ENCODE peak calls at places on chromosomes 12 and 14, in ten cellular contexts. One of them, this sample, is unnamed. For H3K4me1, the result is how much of the 10 kb centered on the place peaks cover.

GRCh38 chr12:6367065-6367968 is 8.0 kb downstream of the SCNN1A start:
- DNase-seq in GM23338: no peak
- DNase-seq in SK-N-SH: peak
- DNase-seq in heart right ventricle: no peak
- DNase-seq in GM23248: no peak
- DNase-seq in Karpas-422: peak
- DNase-seq in K562: peak
- DNase-seq in tibial artery: no peak
- DNase-seq in cardiac muscle cell: no peak
- DNase-seq in IMR-90: peak
- DNase-seq in this sample: no peak

GRCh38 chr12:19801941-19802340 is 362.6 kb downstream of the AEBP2 start:
- DNase-seq in GM23338: no peak
- DNase-seq in SK-N-SH: no peak
- DNase-seq in heart right ventricle: no peak
- DNase-seq in GM23248: no peak
- DNase-seq in Karpas-422: no peak
- DNase-seq in K562: no peak
- DNase-seq in tibial artery: no peak
- DNase-seq in cardiac muscle cell: no peak
- DNase-seq in IMR-90: no peak
- DNase-seq in this sample: no peak

GRCh38 chr14:86714575-86714974 is 1184.6 kb downstream of the FLRT2 start:
- DNase-seq in GM23338: no peak
- DNase-seq in SK-N-SH: no peak
- DNase-seq in heart right ventricle: no peak
- DNase-seq in GM23248: no peak
- DNase-seq in Karpas-422: no peak
- DNase-seq in K562: no peak
- DNase-seq in tibial artery: no peak
- DNase-seq in cardiac muscle cell: no peak
- DNase-seq in IMR-90: no peak
- DNase-seq in this sample: no peak

GRCh38 chr14:77565289-77566081 is 51.0 kb downstream of the SPTLC2 start:
- DNase-seq in GM23338: no peak
- DNase-seq in SK-N-SH: no peak
- DNase-seq in heart right ventricle: no peak
- DNase-seq in GM23248: peak
- DNase-seq in Karpas-422: peak
- DNase-seq in K562: no peak
- DNase-seq in tibial artery: no peak
- DNase-seq in cardiac muscle cell: no peak
- DNase-seq in IMR-90: peak
- DNase-seq in this sample: peak

GRCh38 chr12:132583311-132583710 is 27.1 kb downstream of the LRCOL1 start:
- DNase-seq in GM23338: peak
- DNase-seq in SK-N-SH: no peak
- DNase-seq in heart right ventricle: no peak
- DNase-seq in GM23248: no peak
- DNase-seq in Karpas-422: no peak
- DNase-seq in K562: no peak
- DNase-seq in tibial artery: no peak
- DNase-seq in cardiac muscle cell: no peak
- DNase-seq in IMR-90: no peak
- DNase-seq in this sample: no peak

GRCh38 chr12:2214411-2214810 is 161.6 kb downstream of the CACNA1C start:
- DNase-seq in GM23338: no peak
- DNase-seq in SK-N-SH: no peak
- DNase-seq in heart right ventricle: no peak
- DNase-seq in GM23248: no peak
- DNase-seq in Karpas-422: no peak
- DNase-seq in K562: no peak
- DNase-seq in tibial artery: no peak
- DNase-seq in cardiac muscle cell: no peak
- DNase-seq in IMR-90: no peak
- DNase-seq in this sample: no peak

GRCh38 chr14:63193236-63193635 is 11.0 kb upstream of the RHOJ start:
- DNase-seq in GM23338: no peak
- DNase-seq in SK-N-SH: no peak
- DNase-seq in heart right ventricle: no peak
- DNase-seq in GM23248: no peak
- DNase-seq in Karpas-422: no peak
- DNase-seq in K562: no peak
- DNase-seq in tibial artery: no peak
- DNase-seq in cardiac muscle cell: no peak
- DNase-seq in IMR-90: no peak
- DNase-seq in this sample: no peak

GRCh38 chr12:131415781-131416180 is 295.1 kb upstream of the SFSWAP start:
- DNase-seq in GM23338: peak
- DNase-seq in SK-N-SH: peak
- DNase-seq in heart right ventricle: no peak
- DNase-seq in GM23248: no peak
- DNase-seq in Karpas-422: peak
- DNase-seq in K562: peak
- DNase-seq in tibial artery: no peak
- DNase-seq in cardiac muscle cell: no peak
- DNase-seq in IMR-90: no peak
- DNase-seq in this sample: no peak

GRCh38 chr14:63662776-63663175 is 21.1 kb upstream of the WDR89 start:
- DNase-seq in GM23338: no peak
- DNase-seq in SK-N-SH: no peak
- DNase-seq in heart right ventricle: no peak
- DNase-seq in GM23248: no peak
- DNase-seq in Karpas-422: no peak
- DNase-seq in K562: no peak
- DNase-seq in tibial artery: no peak
- DNase-seq in cardiac muscle cell: no peak
- DNase-seq in IMR-90: no peak
- DNase-seq in this sample: no peak

GRCh38 chr14:77141592-77142288 is at the start of gene ZDHHC22:
- DNase-seq in GM23338: peak
- DNase-seq in SK-N-SH: peak
- DNase-seq in heart right ventricle: no peak
- DNase-seq in GM23248: no peak
- DNase-seq in Karpas-422: no peak
- DNase-seq in K562: no peak
- DNase-seq in tibial artery: no peak
- DNase-seq in cardiac muscle cell: no peak
- DNase-seq in IMR-90: no peak
- DNase-seq in this sample: no peak

DNA sequence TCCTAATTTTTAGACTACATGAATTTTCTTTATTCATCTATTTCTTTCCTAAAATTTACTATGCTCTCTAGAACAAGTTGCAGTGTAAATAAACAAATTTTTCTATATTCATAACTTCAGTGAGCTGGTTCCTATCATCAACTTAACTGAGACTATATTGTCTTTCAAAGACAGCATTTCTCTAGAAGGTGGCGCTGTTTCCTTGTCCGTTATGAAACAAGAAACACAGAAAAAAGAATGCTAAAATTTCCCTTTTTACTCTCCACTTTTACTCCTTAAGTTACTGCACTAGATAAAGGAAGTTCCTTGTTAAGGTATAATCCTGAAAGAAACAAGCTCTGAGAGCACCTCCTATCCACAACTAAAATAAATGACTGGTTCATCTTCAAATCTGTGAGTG is 8.2 kb upstream of the CLEC2A start:
- DNase-seq in GM23338: peak
- DNase-seq in SK-N-SH: no peak
- DNase-seq in heart right ventricle: no peak
- DNase-seq in GM23248: peak
- DNase-seq in Karpas-422: peak
- DNase-seq in K562: no peak
- DNase-seq in tibial artery: no peak
- DNase-seq in cardiac muscle cell: peak
- DNase-seq in IMR-90: peak
- DNase-seq in this sample: peak
- H3K4me3 ChIP-seq in GM23338: no peak
- H3K4me3 ChIP-seq in SK-N-SH: no peak
- H3K4me3 ChIP-seq in heart right ventricle: no peak
- H3K4me3 ChIP-seq in GM23248: no peak
- H3K4me3 ChIP-seq in Karpas-422: no peak
- H3K4me3 ChIP-seq in K562: no peak
- H3K4me3 ChIP-seq in tibial artery: no peak
- H3K4me3 ChIP-seq in cardiac muscle cell: no peak
- H3K4me3 ChIP-seq in IMR-90: no peak
- H3K4me3 ChIP-seq in this sample: no peak

GRCh38 chr12:112420740-112421139 is 2.0 kb downstream of the PTPN11 start:
- DNase-seq in GM23338: no peak
- DNase-seq in SK-N-SH: no peak
- DNase-seq in heart right ventricle: no peak
- DNase-seq in GM23248: no peak
- DNase-seq in Karpas-422: no peak
- DNase-seq in K562: no peak
- DNase-seq in tibial artery: no peak
- DNase-seq in cardiac muscle cell: no peak
- DNase-seq in IMR-90: no peak
- DNase-seq in this sample: no peak
- H3K4me1 ChIP-seq in GM23338: under half
- H3K4me1 ChIP-seq in SK-N-SH: under half
- H3K4me1 ChIP-seq in heart right ventricle: half or more
- H3K4me1 ChIP-seq in GM23248: under half
- H3K4me1 ChIP-seq in Karpas-422: under half
- H3K4me1 ChIP-seq in K562: under half
- H3K4me1 ChIP-seq in tibial artery: under half
- H3K4me1 ChIP-seq in cardiac muscle cell: under half
- H3K4me1 ChIP-seq in IMR-90: under half
- H3K4me1 ChIP-seq in this sample: under half

GRCh38 chr12:68932123-68932700 is 759 bp downstream of the CPM start:
- DNase-seq in GM23338: no peak
- DNase-seq in SK-N-SH: no peak
- DNase-seq in heart right ventricle: no peak
- DNase-seq in GM23248: no peak
- DNase-seq in Karpas-422: peak
- DNase-seq in K562: no peak
- DNase-seq in tibial artery: no peak
- DNase-seq in cardiac muscle cell: no peak
- DNase-seq in IMR-90: no peak
- DNase-seq in this sample: no peak

GRCh38 chr12:68934392-68934791 is 1.4 kb upstream of the CPM start:
- DNase-seq in GM23338: no peak
- DNase-seq in SK-N-SH: no peak
- DNase-seq in heart right ventricle: no peak
- DNase-seq in GM23248: no peak
- DNase-seq in Karpas-422: no peak
- DNase-seq in K562: no peak
- DNase-seq in tibial artery: no peak
- DNase-seq in cardiac muscle cell: no peak
- DNase-seq in IMR-90: no peak
- DNase-seq in this sample: no peak

GRCh38 chr12:68933564-68933893 is 558 bp upstream of the CPM start:
- DNase-seq in GM23338: no peak
- DNase-seq in SK-N-SH: no peak
- DNase-seq in heart right ventricle: no peak
- DNase-seq in GM23248: peak
- DNase-seq in Karpas-422: no peak
- DNase-seq in K562: no peak
- DNase-seq in tibial artery: no peak
- DNase-seq in cardiac muscle cell: no peak
- DNase-seq in IMR-90: no peak
- DNase-seq in this sample: no peak

GRCh38 chr12:68930178-68930577 is 2.8 kb downstream of the CPM start:
- DNase-seq in GM23338: no peak
- DNase-seq in SK-N-SH: no peak
- DNase-seq in heart right ventricle: no peak
- DNase-seq in GM23248: no peak
- DNase-seq in Karpas-422: no peak
- DNase-seq in K562: no peak
- DNase-seq in tibial artery: no peak
- DNase-seq in cardiac muscle cell: no peak
- DNase-seq in IMR-90: no peak
- DNase-seq in this sample: no peak

DNA sequence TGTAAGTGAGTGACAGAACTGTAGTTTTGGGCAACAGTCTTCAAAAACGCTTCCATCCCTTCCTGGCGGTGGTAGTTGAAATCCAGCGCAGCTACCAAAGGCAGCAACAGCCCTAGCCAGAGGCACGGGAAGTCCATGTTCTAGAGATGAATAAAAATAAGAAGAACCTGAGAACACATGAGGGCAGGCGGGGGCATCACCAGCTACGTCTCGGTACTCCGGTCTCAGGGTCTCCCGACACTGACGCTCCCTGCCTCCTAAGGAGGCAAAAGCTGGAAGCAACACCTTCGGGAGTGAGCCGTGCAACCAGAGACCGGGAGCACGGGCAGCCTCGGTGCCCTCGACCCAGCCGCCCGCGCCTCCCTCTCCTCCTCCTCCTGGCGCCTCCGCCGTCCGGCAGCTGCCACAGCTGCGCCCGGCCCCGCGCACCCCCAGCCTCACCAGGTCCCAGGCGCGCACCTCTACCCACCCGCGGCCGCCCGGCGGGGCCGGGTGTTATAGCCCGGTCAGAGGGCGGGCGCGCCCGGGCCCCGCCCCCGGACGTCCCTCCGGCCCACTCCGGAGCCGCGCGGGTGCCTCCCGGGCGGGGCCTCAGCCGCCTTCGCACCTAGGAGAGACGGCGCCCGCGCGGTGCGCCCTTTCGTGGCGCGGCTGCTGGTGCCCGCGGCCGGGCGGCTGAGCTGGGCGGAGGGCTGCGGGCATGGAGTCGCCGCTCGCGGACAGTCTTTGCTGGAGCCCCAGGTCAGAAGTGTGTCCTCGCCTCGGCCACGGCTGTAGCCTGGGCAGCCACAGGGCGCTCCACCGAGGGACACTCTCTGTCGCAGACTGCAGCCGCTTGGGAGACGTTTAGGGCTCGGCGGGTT is at the start of gene CPM:
- DNase-seq in GM23338: peak
- DNase-seq in SK-N-SH: peak
- DNase-seq in heart right ventricle: peak
- DNase-seq in GM23248: peak
- DNase-seq in Karpas-422: no peak
- DNase-seq in K562: peak
- DNase-seq in tibial artery: peak
- DNase-seq in cardiac muscle cell: peak
- DNase-seq in IMR-90: peak
- DNase-seq in this sample: peak
- H3K4me3 ChIP-seq in GM23338: peak
- H3K4me3 ChIP-seq in SK-N-SH: peak
- H3K4me3 ChIP-seq in heart right ventricle: peak
- H3K4me3 ChIP-seq in GM23248: peak
- H3K4me3 ChIP-seq in Karpas-422: peak
- H3K4me3 ChIP-seq in K562: peak
- H3K4me3 ChIP-seq in tibial artery: peak
- H3K4me3 ChIP-seq in cardiac muscle cell: peak
- H3K4me3 ChIP-seq in IMR-90: peak
- H3K4me3 ChIP-seq in this sample: peak

DNA sequence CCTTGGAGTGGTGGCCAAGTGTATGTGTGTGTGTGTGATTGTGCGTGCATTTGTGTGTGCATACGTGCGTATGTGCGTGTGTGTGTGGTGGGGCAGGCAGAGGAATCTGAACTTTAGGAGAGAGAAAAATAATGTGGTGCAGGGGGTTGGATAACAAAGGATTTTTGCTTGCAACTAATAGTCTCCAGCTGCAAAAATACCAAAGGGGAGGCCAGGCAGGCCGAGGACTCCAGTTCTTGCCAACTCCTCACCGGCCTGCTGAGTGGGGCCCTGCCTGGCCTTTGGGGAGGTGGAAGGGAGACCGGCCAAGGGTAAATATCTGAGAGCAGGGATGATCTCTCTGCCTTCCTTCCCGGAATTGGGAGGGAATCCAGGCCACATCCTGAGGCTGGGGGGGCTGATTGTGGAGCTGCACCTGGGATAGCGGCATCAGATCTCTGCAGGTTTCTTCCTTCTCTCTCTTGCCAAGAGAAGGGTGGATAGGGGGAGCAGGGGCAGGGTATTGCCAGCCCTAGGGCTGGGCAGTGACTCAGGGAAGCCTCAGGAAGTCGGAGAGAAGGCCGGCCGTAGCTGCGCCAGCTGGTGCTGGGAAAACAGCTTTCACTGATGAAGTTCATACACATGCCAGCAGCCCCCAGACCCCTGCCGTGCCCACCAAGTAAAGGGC is 4.5 kb upstream of the LRP1-AS start:
- DNase-seq in GM23338: no peak
- DNase-seq in SK-N-SH: peak
- DNase-seq in heart right ventricle: peak
- DNase-seq in GM23248: peak
- DNase-seq in Karpas-422: no peak
- DNase-seq in K562: no peak
- DNase-seq in tibial artery: no peak
- DNase-seq in cardiac muscle cell: no peak
- DNase-seq in IMR-90: peak
- DNase-seq in this sample: peak
- H3K4me1 ChIP-seq in GM23338: under half
- H3K4me1 ChIP-seq in SK-N-SH: half or more
- H3K4me1 ChIP-seq in heart right ventricle: half or more
- H3K4me1 ChIP-seq in GM23248: half or more
- H3K4me1 ChIP-seq in Karpas-422: under half
- H3K4me1 ChIP-seq in K562: under half
- H3K4me1 ChIP-seq in tibial artery: under half
- H3K4me1 ChIP-seq in cardiac muscle cell: under half
- H3K4me1 ChIP-seq in IMR-90: half or more
- H3K4me1 ChIP-seq in this sample: half or more